ENCODE peak calls at places on chromosomes 1 and 21, in four cellular contexts. Z, Y, H and X are unnamed samples.

GRCh38 chr21:26747216-26747615 is 98.0 kb downstream of the ADAMTS1 start:
- DNase-seq in H (no peak), Y (no peak), Z (no peak), X (no peak)

GRCh38 chr1:207603777-207604176 is 41.2 kb upstream of the CR1L start:
- DNase-seq in H (no peak), Z (peak; percentile 69), Y (no peak), X (no peak)

GRCh38 chr1:100448371-100448770 is 89.6 kb upstream of the GPR88 start:
- DNase-seq in Y (no peak), Z (no peak), H (no peak), X (no peak)

GRCh38 chr1:244171241-244171985 is 120.3 kb downstream of the ZBTB18 start:
- DNase-seq in Y (no peak), Z (no peak), H (no peak), X (no peak)

GRCh38 chr1:23400324-23401110 is 24.0 kb downstream of the TCEA3 start:
- DNase-seq in H (no peak), Y (no peak), Z (peak; percentile 81), X (no peak)

GRCh38 chr1:8841395-8841794 is 24.0 kb upstream of the RERE start:
- DNase-seq in Z (no peak), Y (no peak), H (no peak), X (no peak)

GRCh38 chr1:147541672-147542548 is 609 bp downstream of the BCL9 start:
- DNase-seq in Y (no peak), Z (peak; percentile 23), H (no peak), X (no peak)

GRCh38 chr1:13756557-13757315 is 56.7 kb downstream of the PRDM2 start:
- DNase-seq in Y (no peak), H (no peak), Z (no peak), X (no peak)

GRCh38 chr21:35743571-35743970 is 316.8 kb downstream of the SETD4 start:
- DNase-seq in Z (peak; percentile 43), Y (no peak), H (no peak), X (no peak)

GRCh38 chr1:159790237-159790917 is 9.6 kb downstream of the DUSP23 start:
- DNase-seq in Y (no peak), Z (peak; percentile 49), H (no peak), X (no peak)

GRCh38 chr1:70487910-70488665 is 77.0 kb downstream of the CTH start:
- DNase-seq in H (no peak), Y (no peak), Z (peak; percentile 58), X (no peak)

GRCh38 chr1:232884262-232884661 is 66.1 kb upstream of the NTPCR start:
- DNase-seq in Z (peak; percentile 22), Y (no peak), H (no peak), X (no peak)

GRCh38 chr1:31683997-31684396 is 19.8 kb downstream of the COL16A1 start:
- DNase-seq in Y (no peak), Z (no peak), H (no peak), X (no peak)

GRCh38 chr1:117339866-117340357 is 27.3 kb upstream of the MAN1A2 start:
- DNase-seq in H (no peak), Z (peak; percentile 71), Y (no peak), X (no peak)

GRCh38 chr1:92484472-92485373 is 2.0 kb downstream of the GFI1 start:
- DNase-seq in Y (peak; percentile 50), H (no peak), Z (no peak), X (peak; percentile 31)

GRCh38 chr1:10402729-10403274 is 3.9 kb downstream of the PGD start:
- DNase-seq in H (no peak), Z (peak; percentile 58), Y (no peak), X (no peak)

GRCh38 chr21:27425172-27425571 is 458.3 kb upstream of the ADAMTS5 start:
- DNase-seq in Y (no peak), Z (no peak), H (no peak), X (no peak)